ENCODE peak calls at places on chromosomes 1 and 21, in ten cellular contexts. Y is substantia nigra; G is activated CD4-positive, alpha-beta T cell treated with anti-CD3 and anti-CD28 coated beads for 24 hours; T is stimulated activated CD8-positive, alpha-beta memory T cell treated with anti-CD3 and anti-CD28 coated beads, Interleukin-15, amount 100 ng/mL, for 1 hour; P is RPMI8226; S is fibroblast of the conjunctiva; C is central memory CD8-positive, alpha-beta T cell; W is choroid plexus epithelial cell; D is iPS-NIHi11; Q is left lobe of liver. U is an unnamed sample.

GRCh38 chr1:87399701-87400100 is 71.0 kb downstream of the LMO4 start:
- DNase-seq in D (no peak), S (no peak), P (no peak), G (no peak), Q (no peak), T (no peak), Y (no peak), W (no peak), C (no peak), U (no peak)

GRCh38 chr1:47174621-47175020 is 15.2 kb downstream of the PDZK1IP1 start:
- DNase-seq in D (no peak), P (no peak), Q (peak), S (no peak), W (no peak), T (no peak), G (no peak), C (no peak), Y (no peak), U (no peak)

GRCh38 chr1:226950316-226950715 is 10.2 kb downstream of the COQ8A start:
- DNase-seq in G (no peak), Q (no peak), Y (no peak), D (no peak), W (no peak), S (no peak), T (no peak), P (no peak), C (no peak), U (no peak)

GRCh38 chr1:207076181-207076949 is 12.3 kb upstream of the C4BPB start:
- DNase-seq in W (peak), T (no peak), S (no peak), D (no peak), P (no peak), Y (no peak), G (no peak), C (no peak), Q (no peak), U (no peak)

GRCh38 chr1:214660900-214661299 is 57.9 kb downstream of the CENPF start:
- DNase-seq in Y (no peak), S (peak), W (peak), T (no peak), G (no peak), Q (no peak), P (peak), D (no peak), C (no peak), U (no peak)

GRCh38 chr1:93328809-93329477 is 16.8 kb upstream of the DR1 start:
- DNase-seq in G (no peak), T (no peak), Y (no peak), W (no peak), C (no peak), S (no peak), Q (no peak), P (peak), D (no peak), U (no peak)

GRCh38 chr1:219176168-219176567 is 2.5 kb downstream of the LYPLAL1 start:
- DNase-seq in Q (no peak), S (no peak), P (no peak), W (no peak), Y (no peak), T (no peak), D (no peak), C (no peak), G (no peak), U (no peak)

GRCh38 chr1:245074898-245075297 is 79.9 kb upstream of the KIF26B start:
- DNase-seq in Q (no peak), Y (no peak), D (no peak), S (no peak), C (no peak), P (no peak), T (no peak), G (no peak), W (no peak), U (no peak)

GRCh38 chr1:23908453-23909341 is 4.5 kb downstream of the CNR2 start:
- DNase-seq in Y (no peak), D (no peak), Q (no peak), G (no peak), T (no peak), W (no peak), S (no peak), P (peak), C (no peak), U (no peak)

GRCh38 chr21:32539378-32539777 is 45.9 kb downstream of the TCP10L start:
- DNase-seq in T (no peak), D (no peak), S (no peak), W (no peak), Y (no peak), Q (no peak), G (no peak), P (no peak), C (no peak), U (no peak)

GRCh38 chr1:219761208-219761860 is 148.4 kb upstream of the ZC3H11B start:
- DNase-seq in C (no peak), S (no peak), T (no peak), Y (no peak), G (no peak), Q (no peak), W (no peak), D (no peak), P (no peak), U (no peak)